ENCODE peak calls at places on chromosome 17, in five cellular contexts. U, K, D, N and R are unnamed samples. For H3K9me3, the result is how much of the 10 kb centered on the place peaks cover.

GRCh38 chr17:17606416-17607000 is 15.0 kb upstream of the PEMT start:
- DNase-seq in K (no peak), U (no peak), D (no peak), N (no peak), R (no peak)

GRCh38 chr17:16255481-16255901 is 38.5 kb downstream of the PIGL start:
- DNase-seq in N (peak), U (no peak), K (peak), D (peak), R (no peak)

GRCh38 chr17:2040942-2041560 is 771 bp upstream of the OVCA2 start:
- DNase-seq in N (no peak), D (no peak), U (no peak), K (no peak), R (no peak)

GRCh38 chr17:50603340-50603739 is 31.3 kb upstream of the ABCC3 start:
- DNase-seq in N (no peak), K (no peak), D (peak), U (no peak), R (no peak)

GRCh38 chr17:79619196-79619595 is 8.3 kb upstream of the RBFOX3 start:
- DNase-seq in K (no peak), U (no peak), D (peak), N (no peak), R (no peak)

GRCh38 chr17:77579131-77579530 is 379.4 kb upstream of the TNRC6C start:
- DNase-seq in K (no peak), N (no peak), U (no peak), D (peak), R (no peak)

GRCh38 chr17:3613139-3613538 is 3.9 kb upstream of the TRPV1 start:
- DNase-seq in U (no peak), K (no peak), D (no peak), N (no peak), R (no peak)

GRCh38 chr17:627051-627450 is 87.6 kb downstream of the VPS53 start:
- DNase-seq in K (no peak), N (no peak), U (no peak), D (no peak), R (no peak)

GRCh38 chr17:28916302-28916934 is 13.5 kb upstream of the DHRS13 start:
- DNase-seq in K (no peak), D (peak), N (peak), U (peak), R (no peak)

GRCh38 chr17:33099252-33099651 is 107.6 kb downstream of the SPACA3 start:
- DNase-seq in N (no peak), U (no peak), K (no peak), D (no peak), R (no peak)

GRCh38 chr17:78797691-78798585 is 15.9 kb upstream of the CYTH1 start:
- DNase-seq in D (no peak), N (no peak), K (no peak), U (no peak), R (no peak)

GRCh38 chr17:51150932-51151331 is 2.4 kb upstream of the NME1 start:
- DNase-seq in K (no peak), N (no peak), D (no peak), U (no peak), R (no peak)

GRCh38 chr17:61279476-61280145 is 120.0 kb upstream of the TBX2 start:
- DNase-seq in D (no peak), N (no peak), U (no peak), K (peak), R (no peak)

GRCh38 chr17:55576237-55576998 is 65.2 kb upstream of the SMIM36 start:
- DNase-seq in D (no peak), N (no peak), K (peak), U (peak), R (no peak)

GRCh38 chr17:29138184-29138955 is 41.8 kb downstream of the MYO18A start:
- DNase-seq in N (peak), K (no peak), U (peak), D (peak), R (no peak)

GRCh38 chr17:36151891-36152638 is 24.4 kb downstream of the TBC1D3B start:
- DNase-seq in U (no peak), N (no peak), K (no peak), D (peak), R (no peak)

GRCh38 chr17:35795871-35796265 is 427 bp upstream of the MMP28 start:
- DNase-seq in N (no peak), D (no peak), U (no peak), K (no peak), R (no peak)

GRCh38 chr17:9771465-9771864 is 19.9 kb downstream of the DHRS7C start:
- DNase-seq in D (no peak), N (no peak), U (no peak), K (no peak), R (no peak)

GRCh38 chr17:10618202-10618635 is 38.9 kb downstream of the MYH3 start:
- DNase-seq in N (peak), K (peak), U (peak), D (peak), R (peak)

GRCh38 chr17:19020016-19020415 is 15.5 kb upstream of the FAM83G start:
- DNase-seq in U (no peak), K (no peak), D (no peak), N (no peak), R (no peak)
- H3K9me3 ChIP-seq in U (under half), K (under half), D (under half), N (under half), R (under half)

GRCh38 chr17:27087935-27088766 is 205.8 kb upstream of the WSB1 start:
- DNase-seq in K (no peak), N (no peak), U (no peak), D (no peak), R (no peak)

GRCh38 chr17:27089929-27090247 is 204.0 kb upstream of the WSB1 start:
- DNase-seq in K (no peak), D (no peak), N (no peak), U (no peak), R (no peak)

GRCh38 chr17:27086526-27086925 is 207.4 kb upstream of the WSB1 start:
- DNase-seq in N (no peak), U (no peak), D (no peak), K (no peak), R (no peak)

GRCh38 chr17:27091043-27091497 is 202.8 kb upstream of the WSB1 start:
- DNase-seq in K (no peak), N (no peak), D (no peak), U (no peak), R (no peak)

DNA sequence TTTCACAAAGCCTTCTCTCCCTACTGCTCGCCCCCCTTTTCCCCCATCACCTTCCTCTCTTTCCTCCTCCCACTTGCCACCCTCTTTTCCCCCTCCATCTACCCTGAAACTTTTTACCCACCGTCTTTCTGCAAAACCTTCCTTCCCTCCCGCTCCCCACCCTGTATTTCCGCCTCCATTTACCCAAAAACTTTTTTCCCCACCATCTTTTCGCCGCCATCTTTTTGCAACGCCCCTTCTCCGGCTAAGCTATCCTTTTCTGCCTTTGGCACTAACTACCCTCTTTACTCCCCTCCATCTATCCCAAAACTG is 205.2 kb upstream of the WSB1 start:
- DNase-seq in N (no peak), D (no peak), K (no peak), U (no peak), R (no peak)
- H3K9me3 ChIP-seq in N (under half), D (half or more), K (under half), U (under half), R (under half)

GRCh38 chr17:5181509-5182305 is 10.0 kb downstream of the ZNF594 start:
- DNase-seq in K (no peak), U (no peak), D (peak), N (no peak), R (no peak)
- H3K9me3 ChIP-seq in K (half or more), U (half or more), D (half or more), N (half or more), R (under half)

GRCh38 chr17:22506861-22507260 is 814.5 kb downstream of the KCNJ18 start:
- DNase-seq in D (no peak), U (no peak), N (no peak), K (no peak), R (no peak)
- H3K9me3 ChIP-seq in D (half or more), U (under half), N (under half), K (under half), R (under half)

GRCh38 chr17:65355246-65355645 is 206.2 kb downstream of the AXIN2 start:
- DNase-seq in D (no peak), K (no peak), N (no peak), U (no peak), R (no peak)

GRCh38 chr17:65346166-65346565 is 209.0 kb downstream of the RGS9 start:
- DNase-seq in K (no peak), D (no peak), N (no peak), U (no peak), R (no peak)

GRCh38 chr17:65345261-65346060 is 208.3 kb downstream of the RGS9 start:
- DNase-seq in U (peak), K (no peak), D (no peak), N (no peak), R (no peak)

DNA sequence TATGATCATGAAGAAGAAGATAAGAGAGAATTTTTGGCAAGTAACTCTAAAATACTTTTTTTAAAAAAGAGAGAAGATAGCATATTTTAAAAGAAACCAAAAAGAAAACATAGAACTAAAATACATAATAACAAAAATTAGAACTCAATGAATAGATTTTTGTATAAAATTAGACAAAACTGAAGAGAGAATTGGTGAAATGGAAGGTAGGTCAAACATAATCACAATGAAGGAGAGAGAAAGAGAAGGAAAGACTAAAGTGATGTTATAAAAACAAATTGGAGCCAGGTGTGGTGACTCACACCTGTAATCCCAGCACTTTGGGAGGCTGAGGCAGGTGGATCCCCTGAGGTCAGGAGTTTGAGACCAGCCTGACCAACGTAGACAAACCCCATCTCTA is 211.5 kb downstream of the AXIN2 start:
- DNase-seq in D (no peak), U (no peak), N (no peak), K (no peak), R (no peak)
- H3K9me3 ChIP-seq in D (under half), U (under half), N (under half), K (under half), R (under half)

DNA sequence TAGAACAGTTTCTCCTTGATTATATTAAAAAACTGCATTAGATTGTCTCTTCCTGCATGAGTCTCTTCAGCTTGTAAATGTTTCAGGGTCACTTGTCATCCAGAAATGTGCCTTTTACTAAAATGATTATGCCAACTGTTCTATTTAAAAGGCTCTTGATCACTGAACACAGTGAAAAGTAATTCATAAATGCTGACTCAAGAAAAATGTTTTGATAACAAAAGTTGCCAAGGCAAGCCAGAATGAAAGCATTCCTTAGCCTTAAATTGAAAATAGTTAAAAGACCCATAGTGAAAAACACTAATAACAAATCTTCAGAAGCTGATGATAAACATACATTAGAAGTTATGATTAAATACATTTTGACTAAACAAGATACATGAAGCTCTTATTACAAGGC is 356.0 kb upstream of the KIF2B start:
- DNase-seq in U (no peak), D (no peak), N (no peak), K (no peak), R (no peak)
- H3K9me3 ChIP-seq in U (under half), D (under half), N (under half), K (under half), R (under half)

GRCh38 chr17:5184284-5184683 is 7.4 kb downstream of the ZNF594 start:
- DNase-seq in U (no peak), D (peak), K (no peak), N (no peak), R (no peak)
- H3K9me3 ChIP-seq in U (half or more), D (half or more), K (half or more), N (half or more), R (under half)